ENCODE peak calls at places on chromosome 13, in five cellular contexts. F is mesendoderm; P is stimulated activated CD4-positive, alpha-beta T cell treated with anti-CD3 and anti-CD28 coated beads, Interleukin-4, amount 100 ng/mL, for 48 hours; O is breast epithelium; A is stimulated activated CD8-positive, alpha-beta memory T cell treated with anti-CD3 and anti-CD28 coated beads, Interleukin-15, amount 100 ng/mL, for 1 hour. U is an unnamed sample.

GRCh38 chr13:35957174-35957867 is 173.9 kb downstream of the DCLK1 start:
- DNase-seq in F (no peak), P (no peak), O (no peak), A (no peak), U (no peak)

GRCh38 chr13:35512271-35512920 is 35.9 kb upstream of the MAB21L1 start:
- DNase-seq in F (peak; percentile 43), P (no peak), O (no peak), A (no peak), U (no peak)

GRCh38 chr13:50685491-50685890 is 158.0 kb downstream of the DLEU7 start:
- DNase-seq in F (peak; percentile 29), P (no peak), O (peak; percentile 57), A (no peak), U (no peak)

GRCh38 chr13:83883061-83883523 is 818 bp upstream of the SLITRK1 start:
- DNase-seq in F (peak; percentile 28), P (no peak), O (no peak), A (no peak), U (no peak)

GRCh38 chr13:33256148-33256547 is 29.4 kb downstream of the STARD13 start:
- DNase-seq in F (no peak), P (no peak), O (no peak), A (no peak), U (no peak)

GRCh38 chr13:43942301-43942700 is 62.6 kb downstream of the LACC1 start:
- DNase-seq in F (no peak), P (no peak), O (no peak), A (no peak), U (no peak)

GRCh38 chr13:27794921-27795717 is 2.8 kb downstream of the GSX1 start:
- DNase-seq in F (peak; percentile 42), P (no peak), O (no peak), A (no peak), U (no peak)

GRCh38 chr13:107864543-107865460 is 350.5 kb downstream of the LIG4 start:
- DNase-seq in F (peak; percentile 78), P (no peak), O (no peak), A (no peak), U (peak; percentile 18)

GRCh38 chr13:48230541-48230940 is 2.5 kb upstream of the ITM2B start:
- DNase-seq in F (no peak), P (no peak), O (no peak), A (no peak), U (no peak)

GRCh38 chr13:24854311-24854710 is 90.3 kb downstream of the RNF17 start:
- DNase-seq in F (no peak), P (no peak), O (no peak), A (no peak), U (no peak)

GRCh38 chr13:87078947-87079795 is 592.0 kb upstream of the SLITRK5 start:
- DNase-seq in F (no peak), P (no peak), O (no peak), A (no peak), U (no peak)

GRCh38 chr13:22948421-22948820 is 232.4 kb upstream of the SGCG start:
- DNase-seq in F (no peak), P (no peak), O (no peak), A (no peak), U (no peak)

GRCh38 chr13:113864303-113864890 is 521 bp upstream of the GAS6 start:
- DNase-seq in F (no peak), P (no peak), O (peak; percentile 19), A (no peak), U (no peak)

GRCh38 chr13:20550799-20551198 is 16.2 kb upstream of the IFT88 start:
- DNase-seq in F (no peak), P (no peak), O (no peak), A (no peak), U (peak; percentile 23)

GRCh38 chr13:92514420-92515125 is 712.0 kb upstream of the GPC6 start:
- DNase-seq in F (no peak), P (no peak), O (no peak), A (no peak), U (no peak)

GRCh38 chr13:38419312-38419873 is 69.7 kb downstream of the UFM1 start:
- DNase-seq in F (no peak), P (no peak), O (no peak), A (no peak), U (no peak)

GRCh38 chr13:48542581-48543341 is 9.9 kb upstream of the RCBTB2 start:
- DNase-seq in F (peak; percentile 63), P (no peak), O (no peak), A (no peak), U (peak; percentile 23)

GRCh38 chr13:59771272-59771671 is 392.5 kb downstream of the DIAPH3 start:
- DNase-seq in F (no peak), P (no peak), O (no peak), A (no peak), U (peak; percentile 4)

GRCh38 chr13:101829484-101829883 is 377.0 kb downstream of the ITGBL1 start:
- DNase-seq in F (no peak), P (no peak), O (no peak), A (no peak), U (no peak)

GRCh38 chr13:114225610-114226009 is 9.1 kb upstream of the CDC16 start:
- DNase-seq in F (no peak), P (no peak), O (no peak), A (no peak), U (no peak)

GRCh38 chr13:111904166-111904565 is 162.8 kb upstream of the SOX1 start:
- DNase-seq in F (no peak), P (no peak), O (no peak), A (no peak), U (no peak)

GRCh38 chr13:44158741-44159632 is 214.6 kb upstream of the SERP2 start:
- DNase-seq in F (no peak), P (no peak), O (no peak), A (no peak), U (no peak)

GRCh38 chr13:99344610-99345208 is 37.5 kb upstream of the GPR183 start:
- DNase-seq in F (no peak), P (no peak), O (no peak), A (no peak), U (no peak)

GRCh38 chr13:95896302-95896701 is 156.9 kb downstream of the UGGT2 start:
- DNase-seq in F (no peak), P (no peak), O (no peak), A (no peak), U (no peak)

GRCh38 chr13:103625194-103625593 is 559.0 kb upstream of the SLC10A2 start:
- DNase-seq in F (no peak), P (no peak), O (no peak), A (no peak), U (no peak)

GRCh38 chr13:109751477-109751876 is 34.9 kb downstream of the IRS2 start:
- DNase-seq in F (no peak), P (no peak), O (no peak), A (no peak), U (no peak)

GRCh38 chr13:44300895-44301638 is 72.6 kb upstream of the SERP2 start:
- DNase-seq in F (no peak), P (no peak), O (peak; percentile 60), A (no peak), U (no peak)

GRCh38 chr13:23161176-23161825 is 19.5 kb upstream of the SGCG start:
- DNase-seq in F (no peak), P (no peak), O (no peak), A (no peak), U (no peak)

GRCh38 chr13:75736132-75736531 is 100.0 kb downstream of the LMO7 start:
- DNase-seq in F (no peak), P (no peak), O (no peak), A (no peak), U (no peak)

GRCh38 chr13:97914537-97914936 is 38.9 kb upstream of the IPO5 start:
- DNase-seq in F (no peak), P (no peak), O (no peak), A (no peak), U (no peak)

GRCh38 chr13:31947506-31947905 is 84.1 kb upstream of the FRY start:
- DNase-seq in F (no peak), P (no peak), O (no peak), A (no peak), U (no peak)

GRCh38 chr13:20729633-20730585 is 26.4 kb downstream of the IL17D start:
- DNase-seq in F (no peak), P (no peak), O (no peak), A (no peak), U (no peak)

GRCh38 chr13:27022571-27023311 is 148.9 kb downstream of the USP12 start:
- DNase-seq in F (peak; percentile 46), P (no peak), O (peak; percentile 60), A (no peak), U (peak; percentile 90)

U was measured in HepG2.